ENCODE peak calls at places on chromosomes 3 and 15, in four cellular contexts. One of them, this sample, is unnamed. For H3K4me1, the result is how much of the 10 kb centered on the place peaks cover.

GRCh38 chr3:152258448-152259302 is 10.1 kb upstream of the MBNL1 start:
- DNase-seq in heart left ventricle: peak
- DNase-seq in breast epithelium: no peak
- DNase-seq in ovary: peak
- DNase-seq in this sample: peak

GRCh38 chr3:124834723-124835718 is 52.1 kb downstream of the ITGB5 start:
- DNase-seq in ovary: peak
- DNase-seq in heart left ventricle: peak
- DNase-seq in breast epithelium: peak
- DNase-seq in this sample: no peak

GRCh38 chr3:38265604-38266307 is at the start of gene SLC22A13:
- DNase-seq in breast epithelium: no peak
- DNase-seq in heart left ventricle: no peak
- DNase-seq in ovary: no peak
- DNase-seq in this sample: no peak

GRCh38 chr3:192013110-192013509 is 552.1 kb downstream of the PYDC2 start:
- DNase-seq in breast epithelium: no peak
- DNase-seq in heart left ventricle: no peak
- DNase-seq in ovary: no peak
- DNase-seq in this sample: no peak

GRCh38 chr3:58386966-58387365 is 46.7 kb downstream of the PDHB start:
- DNase-seq in ovary: peak
- DNase-seq in heart left ventricle: peak
- DNase-seq in breast epithelium: no peak
- DNase-seq in this sample: peak

GRCh38 chr3:159987291-159987711 is 1.3 kb upstream of the IL12A start:
- DNase-seq in breast epithelium: no peak
- DNase-seq in ovary: no peak
- DNase-seq in heart left ventricle: no peak
- DNase-seq in this sample: no peak

GRCh38 chr15:39127925-39128617 is 452.8 kb upstream of the THBS1 start:
- DNase-seq in breast epithelium: no peak
- DNase-seq in heart left ventricle: no peak
- DNase-seq in ovary: no peak
- DNase-seq in this sample: peak

GRCh38 chr15:76916369-76916768 is 11.2 kb upstream of the SCAPER start:
- DNase-seq in heart left ventricle: no peak
- DNase-seq in breast epithelium: no peak
- DNase-seq in ovary: no peak
- DNase-seq in this sample: no peak

GRCh38 chr3:118742760-118743159 is 291.9 kb downstream of the IGSF11 start:
- DNase-seq in heart left ventricle: no peak
- DNase-seq in ovary: no peak
- DNase-seq in breast epithelium: no peak
- DNase-seq in this sample: no peak

GRCh38 chr15:93067649-93068085 is 21.3 kb downstream of the RGMA start:
- DNase-seq in breast epithelium: no peak
- DNase-seq in ovary: no peak
- DNase-seq in heart left ventricle: no peak
- DNase-seq in this sample: no peak

GRCh38 chr3:192991351-192991750 is 73.7 kb upstream of the MB21D2 start:
- DNase-seq in ovary: no peak
- DNase-seq in breast epithelium: no peak
- DNase-seq in heart left ventricle: no peak
- DNase-seq in this sample: no peak

DNA sequence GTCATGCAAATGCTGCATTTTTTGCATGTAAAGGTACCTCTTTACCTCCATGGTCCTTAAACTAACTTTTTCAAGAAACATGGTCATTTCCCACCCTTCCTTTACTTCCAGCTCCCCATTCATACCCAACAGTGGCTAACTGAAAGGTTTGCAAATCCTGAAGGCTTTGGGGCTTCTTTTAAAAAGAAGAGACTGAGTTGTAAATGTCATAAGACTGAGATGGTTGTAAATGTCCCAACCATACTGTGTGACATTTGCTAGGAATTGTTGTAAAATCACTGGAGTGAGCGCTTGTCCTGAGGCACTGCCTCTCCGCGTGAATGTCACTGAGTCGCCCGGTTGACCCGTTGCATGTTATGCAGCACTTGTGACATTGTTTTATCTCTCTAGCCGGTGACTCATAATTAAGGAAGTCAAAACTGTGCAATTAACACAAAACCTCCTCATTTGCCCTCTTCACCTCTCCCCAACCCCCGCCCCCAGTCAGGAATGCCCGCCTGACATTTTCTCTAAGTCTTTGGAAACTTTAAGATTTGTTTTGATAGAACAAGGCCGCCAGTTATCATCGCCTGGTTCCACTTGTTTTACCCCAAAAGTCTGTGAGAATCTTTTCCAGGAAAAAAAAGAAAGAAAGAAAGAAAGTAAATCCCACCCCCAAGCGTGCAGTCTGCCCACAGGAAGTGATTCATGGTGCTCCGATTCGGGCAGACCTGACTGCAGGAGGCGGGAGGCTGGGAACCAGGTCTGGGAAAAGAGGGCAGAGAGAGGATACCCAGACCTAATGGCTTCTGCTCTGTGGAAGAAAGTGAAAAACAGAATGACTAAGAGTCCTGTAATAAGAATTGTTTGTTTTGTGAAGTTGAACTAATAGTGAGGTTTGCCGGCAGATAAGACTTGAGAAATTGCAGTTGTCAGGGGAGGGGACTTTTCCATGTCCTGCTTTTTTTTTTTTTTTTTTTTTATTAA is 84.7 kb downstream of the SMAD3 start:
- DNase-seq in breast epithelium: no peak
- DNase-seq in heart left ventricle: peak
- DNase-seq in ovary: peak
- DNase-seq in this sample: peak
- H3K4me1 ChIP-seq in breast epithelium: under half
- H3K4me1 ChIP-seq in heart left ventricle: under half
- H3K4me1 ChIP-seq in ovary: under half
- H3K4me1 ChIP-seq in this sample: under half

DNA sequence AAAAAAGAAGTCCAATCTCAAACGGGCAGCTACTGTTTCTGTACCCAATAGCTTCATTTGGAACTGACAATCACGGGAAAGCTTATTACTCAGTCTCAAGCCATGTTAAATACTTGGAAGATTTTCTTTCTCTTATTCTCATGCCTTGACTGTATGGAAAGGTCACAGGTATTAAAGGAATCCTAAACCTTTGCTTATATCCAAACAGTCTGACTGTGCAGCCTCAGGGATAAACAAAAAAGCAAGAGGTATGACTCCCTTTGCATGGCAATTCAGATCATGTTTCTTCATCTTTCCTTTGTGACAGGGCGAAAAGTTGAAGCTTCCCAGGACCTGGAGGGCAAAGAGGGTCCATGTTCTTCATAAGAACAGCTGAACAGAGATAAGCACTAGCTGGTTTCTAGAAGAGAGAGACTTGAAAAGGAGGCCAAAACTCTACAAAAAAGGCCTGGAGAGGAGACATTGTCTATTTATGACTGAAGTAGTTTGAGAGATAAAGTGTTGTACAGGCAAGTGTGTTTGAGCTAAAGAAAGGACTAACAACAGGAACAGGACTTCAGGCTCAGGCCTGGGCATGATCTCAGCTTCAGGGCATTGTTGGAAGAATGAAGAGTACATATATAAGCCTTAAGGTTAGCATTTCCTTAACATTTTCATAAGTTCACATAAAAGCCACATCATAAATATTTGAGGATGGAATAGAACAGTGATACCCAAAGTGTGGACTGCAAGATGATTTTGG is 231.0 kb upstream of the THRB start:
- DNase-seq in breast epithelium: no peak
- DNase-seq in ovary: no peak
- DNase-seq in heart left ventricle: no peak
- DNase-seq in this sample: no peak
- H3K27ac ChIP-seq in breast epithelium: no peak
- H3K27ac ChIP-seq in ovary: no peak
- H3K27ac ChIP-seq in heart left ventricle: no peak
- H3K27ac ChIP-seq in this sample: no peak

DNA sequence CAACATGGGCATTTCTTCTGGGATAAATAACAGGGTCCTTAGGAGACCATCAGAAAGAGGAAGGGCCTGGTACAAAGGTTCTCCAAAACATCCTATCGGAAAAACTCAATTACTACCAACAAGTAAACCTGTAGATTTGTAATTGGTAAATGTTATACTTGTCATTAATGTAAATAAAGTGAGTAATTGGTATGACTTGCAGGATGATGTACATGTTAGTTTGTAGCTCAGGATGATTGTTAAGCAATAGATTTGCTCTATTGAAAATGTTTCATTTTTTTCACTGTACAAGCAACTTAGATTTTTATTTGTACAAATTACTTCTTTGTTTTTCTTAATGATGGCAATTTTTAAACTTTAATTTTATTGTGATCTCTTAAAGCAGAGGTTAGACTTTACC is 3.8 kb upstream of the SCG5 start:
- DNase-seq in breast epithelium: no peak
- DNase-seq in heart left ventricle: no peak
- DNase-seq in ovary: no peak
- DNase-seq in this sample: no peak
- TF ChIP-seq POLR2A in breast epithelium: no peak
- TF ChIP-seq POLR2A in heart left ventricle: no peak
- TF ChIP-seq POLR2A in ovary: no peak
- TF ChIP-seq POLR2A in this sample: no peak

DNA sequence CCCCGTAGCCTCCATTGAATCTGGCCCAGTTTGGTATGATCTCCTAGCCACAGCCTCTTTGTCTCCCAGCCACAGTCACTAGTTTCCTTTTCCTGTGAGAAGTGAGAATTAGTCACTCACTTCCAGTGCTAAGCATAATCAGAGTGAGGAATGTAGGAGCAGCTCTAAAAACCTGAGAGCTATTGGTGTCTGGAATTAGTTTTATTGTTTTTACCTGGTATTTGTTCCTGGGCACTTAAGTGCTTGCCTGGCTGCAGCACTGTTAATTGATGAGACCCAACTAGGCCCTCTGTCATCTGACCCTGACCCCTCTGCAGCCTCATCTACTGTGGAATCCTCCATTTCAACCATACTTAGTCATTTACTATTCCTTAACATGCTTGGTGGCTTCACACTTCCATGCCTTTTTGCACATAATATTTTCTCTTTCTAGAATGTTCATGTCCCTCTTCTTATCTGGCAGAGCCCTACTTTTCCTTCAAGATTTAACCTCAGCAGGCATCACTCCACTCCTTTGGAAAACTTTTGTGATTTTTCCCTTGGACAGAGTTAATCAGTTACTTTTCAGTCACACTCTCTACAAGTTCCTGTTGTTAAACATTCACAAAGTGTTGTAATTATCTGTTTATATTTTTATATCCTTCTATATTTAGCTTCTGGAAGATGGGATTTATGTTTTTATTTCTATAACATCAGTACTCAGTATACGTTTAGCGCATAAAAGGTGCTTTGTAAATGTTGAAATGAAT is 48.8 kb downstream of the PDE8A start:
- DNase-seq in breast epithelium: no peak
- DNase-seq in ovary: no peak
- DNase-seq in heart left ventricle: no peak
- DNase-seq in this sample: no peak
- H3K4me1 ChIP-seq in breast epithelium: under half
- H3K4me1 ChIP-seq in ovary: under half
- H3K4me1 ChIP-seq in heart left ventricle: under half
- H3K4me1 ChIP-seq in this sample: half or more

DNA sequence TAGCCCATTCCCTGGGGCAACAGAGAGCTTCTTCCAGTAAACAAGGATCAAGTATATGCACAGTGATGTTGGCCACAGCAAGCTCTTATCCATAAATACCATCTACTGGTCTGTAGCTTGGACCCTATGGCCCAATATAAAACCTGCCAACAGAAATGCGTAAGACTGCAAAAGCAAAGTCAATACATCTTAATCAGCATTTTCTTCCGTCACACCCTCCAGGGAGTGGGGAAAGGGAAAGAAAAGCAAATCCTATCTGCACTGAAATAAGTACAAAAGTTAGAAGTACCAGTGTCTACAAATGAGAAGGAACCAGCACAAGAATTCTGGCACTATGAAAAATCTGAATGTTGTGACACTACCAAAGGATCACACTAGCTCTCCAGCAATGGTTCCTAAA is 1082.2 kb downstream of the ZPLD1 start:
- DNase-seq in ovary: no peak
- DNase-seq in heart left ventricle: no peak
- DNase-seq in breast epithelium: no peak
- DNase-seq in this sample: no peak
- H3K27ac ChIP-seq in ovary: no peak
- H3K27ac ChIP-seq in heart left ventricle: no peak
- H3K27ac ChIP-seq in breast epithelium: no peak
- H3K27ac ChIP-seq in this sample: no peak

This sample was measured in adrenal gland.